ENCODE peak calls at places on chromosome 11, in nine cellular contexts. U, Q, I, X, M, S, L, A and P are unnamed samples. For H3K4me1, the result is how much of the 10 kb centered on the place peaks cover.

GRCh38 chr11:96199563-96200025 is 143.4 kb downstream of the MAML2 start:
- DNase-seq in L (no peak), S (no peak), X (no peak), Q (no peak), A (no peak), M (no peak), I (no peak), U (no peak), P (no peak)

GRCh38 chr11:77184136-77184860 is 56.3 kb downstream of the MYO7A start:
- DNase-seq in A (no peak), S (no peak), Q (peak), X (no peak), L (no peak), I (no peak), M (no peak), U (no peak), P (no peak)

GRCh38 chr11:15599376-15599775 is 484.7 kb downstream of the INSC start:
- DNase-seq in Q (no peak), I (no peak), S (no peak), U (no peak), X (no peak), L (no peak), M (no peak), A (no peak), P (no peak)

GRCh38 chr11:8252388-8252787 is 11.3 kb downstream of the LMO1 start:
- DNase-seq in M (peak), L (peak), U (no peak), Q (peak), X (no peak), S (no peak), I (no peak), A (peak), P (no peak)

GRCh38 chr11:73388241-73389133 is 12.3 kb downstream of the RELT start:
- DNase-seq in X (no peak), Q (peak), U (no peak), A (peak), M (no peak), L (peak), S (no peak), I (no peak), P (peak)

GRCh38 chr11:46234261-46234660 is 43.2 kb upstream of the CREB3L1 start:
- DNase-seq in S (no peak), Q (no peak), U (peak), I (peak), M (no peak), L (no peak), A (no peak), X (no peak), P (no peak)

GRCh38 chr11:68832476-68833176 is 9.1 kb downstream of the CPT1A start:
- DNase-seq in A (no peak), M (no peak), X (no peak), U (no peak), L (no peak), Q (no peak), I (no peak), S (peak), P (no peak)

GRCh38 chr11:119315139-119316016 is 1.6 kb downstream of the MCAM start:
- DNase-seq in A (no peak), U (no peak), X (no peak), Q (no peak), L (no peak), M (no peak), S (peak), I (peak), P (peak)

GRCh38 chr11:116193321-116194114 is 579.3 kb downstream of the BUD13 start:
- DNase-seq in L (no peak), I (no peak), X (peak), S (peak), M (peak), U (no peak), Q (peak), A (peak), P (peak)

GRCh38 chr11:74169736-74170458 is 905 bp downstream of the C2CD3 start:
- DNase-seq in L (no peak), M (no peak), X (no peak), S (no peak), I (no peak), U (no peak), A (no peak), Q (no peak), P (no peak)

GRCh38 chr11:65887723-65888162 is 528 bp downstream of the FIBP start:
- DNase-seq in X (no peak), M (no peak), U (no peak), S (no peak), A (no peak), L (no peak), I (no peak), Q (no peak), P (no peak)

GRCh38 chr11:128415539-128415938 is 171.8 kb downstream of the ETS1 start:
- DNase-seq in A (no peak), M (no peak), S (no peak), I (peak), X (no peak), U (no peak), L (no peak), Q (no peak), P (no peak)

GRCh38 chr11:112734207-112734606 is 227.0 kb upstream of the NCAM1 start:
- DNase-seq in Q (no peak), I (peak), U (no peak), L (no peak), X (no peak), M (no peak), A (no peak), S (peak), P (no peak)

GRCh38 chr11:27218498-27219038 is 144.4 kb downstream of the CCDC34 start:
- DNase-seq in U (no peak), A (no peak), L (no peak), M (no peak), Q (no peak), I (no peak), S (no peak), X (no peak), P (no peak)

GRCh38 chr11:106276859-106277436 is 199.5 kb downstream of the AASDHPPT start:
- DNase-seq in L (no peak), I (no peak), Q (no peak), U (no peak), A (no peak), M (no peak), X (no peak), S (no peak), P (no peak)

GRCh38 chr11:79100093-79100704 is 340.6 kb downstream of the TENM4 start:
- DNase-seq in U (no peak), S (peak), X (no peak), A (no peak), I (peak), Q (no peak), M (no peak), L (peak), P (peak)

DNA sequence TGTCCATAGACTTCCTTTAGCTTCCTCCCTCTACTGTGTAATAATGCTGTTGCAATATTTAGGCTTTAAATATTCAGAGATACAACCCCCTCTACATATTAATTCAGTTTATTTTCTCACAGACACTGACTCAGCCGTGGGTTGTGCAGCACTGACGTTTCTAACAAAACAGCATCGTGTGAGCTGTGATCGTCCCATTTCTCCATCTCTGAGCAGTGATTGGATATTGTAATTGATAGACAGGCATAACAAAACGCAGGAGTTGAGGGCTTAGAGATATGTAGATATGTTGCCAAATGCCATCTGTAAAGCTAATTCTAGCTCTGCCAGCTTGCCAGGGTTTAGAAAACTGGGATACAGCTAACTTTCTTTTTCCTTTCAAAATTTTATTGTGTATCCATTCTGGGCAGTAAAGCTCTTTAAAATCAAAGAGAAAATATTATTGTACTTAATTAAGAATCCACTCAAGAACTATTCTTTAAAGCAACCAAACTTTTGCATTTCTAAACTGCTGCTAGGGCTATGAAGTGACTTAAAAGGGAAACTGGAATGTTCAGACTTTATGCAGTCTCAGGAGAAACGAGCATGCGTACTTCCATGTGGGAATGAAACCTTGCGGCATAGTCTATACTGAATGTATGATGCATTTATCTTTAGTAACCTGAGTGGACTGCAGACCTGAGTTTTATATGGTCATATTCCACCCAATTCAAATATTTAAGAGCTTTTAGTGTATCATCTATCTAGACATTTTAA is 22.7 kb downstream of the BTBD10 start:
- DNase-seq in L (peak), S (peak), U (no peak), M (no peak), Q (no peak), A (no peak), X (peak), I (no peak), P (no peak)
- H3K4me3 ChIP-seq in L (peak), S (no peak), U (no peak), M (peak), Q (peak), A (peak), X (peak), I (no peak), P (peak)

GRCh38 chr11:59212222-59212621 is 505 bp downstream of the MPEG1 start:
- DNase-seq in L (no peak), U (no peak), A (no peak), I (no peak), S (no peak), M (no peak), X (no peak), Q (no peak), P (no peak)
- H3K27ac ChIP-seq in L (no peak), U (no peak), A (peak), I (no peak), S (peak), M (no peak), X (no peak), Q (no peak), P (no peak)

DNA sequence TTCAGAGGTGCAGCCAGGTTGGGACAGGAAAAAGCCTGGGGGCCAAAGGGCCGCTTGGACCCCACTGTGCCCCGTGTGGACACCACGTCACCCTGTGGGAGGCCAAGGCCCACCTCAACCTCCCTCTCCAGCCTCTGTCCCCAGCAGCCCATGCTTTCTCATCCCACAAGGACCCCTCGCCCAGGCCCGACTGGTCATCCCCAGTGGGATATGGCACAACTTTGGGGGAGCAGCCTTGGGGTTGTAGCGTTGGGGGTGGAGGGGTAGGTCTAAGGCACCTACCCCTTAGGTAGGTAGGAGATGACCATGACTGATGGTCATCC is 44.0 kb downstream of the IGF2 start:
- DNase-seq in A (no peak), L (no peak), S (no peak), M (no peak), Q (peak), U (no peak), I (no peak), X (no peak), P (no peak)
- H3K4me1 ChIP-seq in A (under half), L (under half), S (under half), M (under half), Q (under half), U (under half), I (half or more), X (under half), P (under half)

GRCh38 chr11:117201906-117202305 is 2.7 kb downstream of the TAGLN start:
- DNase-seq in S (no peak), U (no peak), M (no peak), I (no peak), A (no peak), X (no peak), Q (no peak), L (no peak), P (no peak)
- H3K4me3 ChIP-seq in S (no peak), U (peak), M (peak), I (no peak), A (peak), X (peak), Q (peak), L (peak), P (peak)

DNA sequence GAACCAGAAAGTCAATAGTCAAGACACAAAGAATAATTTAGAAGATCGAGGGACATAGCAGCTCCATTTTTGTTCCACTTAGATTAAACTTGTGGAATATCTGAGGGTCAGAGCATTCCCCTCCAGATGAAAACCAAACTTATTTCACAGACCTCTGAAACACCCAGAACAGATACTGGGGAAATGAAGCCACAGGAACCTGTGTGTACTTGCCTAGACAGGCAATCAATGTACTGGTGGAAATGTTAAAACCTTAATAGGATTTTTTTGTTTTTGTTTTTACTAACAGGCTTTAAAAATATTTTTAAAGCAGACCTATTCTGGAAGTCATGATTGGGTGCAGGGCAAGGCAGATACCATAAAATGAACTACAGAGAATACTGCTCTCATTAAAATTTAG is 4.1 kb upstream of the FAR1 start:
- DNase-seq in M (no peak), S (no peak), L (no peak), A (no peak), X (no peak), Q (no peak), U (no peak), I (no peak), P (no peak)
- H3K27ac ChIP-seq in M (no peak), S (no peak), L (no peak), A (no peak), X (no peak), Q (no peak), U (no peak), I (no peak), P (no peak)

DNA sequence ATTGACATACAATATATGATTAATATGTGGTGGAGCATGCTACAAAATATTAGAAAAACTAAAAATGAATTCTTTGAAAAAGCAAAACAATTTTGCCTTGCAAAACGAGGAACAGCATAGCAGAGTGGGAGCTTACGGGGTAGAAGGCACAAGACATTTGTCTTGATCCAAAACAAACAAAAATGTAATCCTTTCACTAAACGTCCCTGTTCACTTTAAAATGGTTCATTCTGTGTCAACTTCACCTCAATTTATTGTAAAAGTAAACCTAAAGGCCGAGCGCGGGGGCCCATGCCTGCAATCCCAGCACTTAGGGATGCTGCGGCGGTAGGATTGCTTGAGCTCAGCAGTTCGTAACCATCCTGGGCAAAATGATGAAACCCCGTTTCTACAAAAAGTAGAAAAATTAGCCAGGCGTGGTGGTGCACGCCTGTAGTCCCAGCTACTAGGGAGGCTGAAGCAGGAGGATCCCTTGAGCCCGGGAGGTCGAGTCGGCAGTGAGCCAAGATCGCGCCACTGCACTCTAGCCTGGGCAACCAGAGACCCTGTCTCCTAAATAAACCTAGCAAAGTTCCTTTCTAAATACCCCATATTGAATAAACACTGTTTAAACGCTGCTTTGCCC is 2.0 kb downstream of the PRDM10 start:
- DNase-seq in S (no peak), X (no peak), M (no peak), A (no peak), Q (no peak), L (no peak), U (no peak), I (no peak), P (no peak)
- H3K4me1 ChIP-seq in S (under half), X (under half), M (under half), A (under half), Q (under half), L (under half), U (under half), I (under half), P (under half)

GRCh38 chr11:86151188-86152005 is 82.5 kb upstream of the PICALM start:
- DNase-seq in X (peak), U (peak), A (no peak), Q (peak), L (peak), S (no peak), M (no peak), I (peak), P (peak)
- H3K4me3 ChIP-seq in X (no peak), U (no peak), A (no peak), Q (no peak), L (no peak), S (no peak), M (no peak), I (peak), P (no peak)

GRCh38 chr11:35141538-35141937 is 2.6 kb downstream of the CD44 start:
- DNase-seq in A (peak), X (no peak), S (peak), M (peak), I (no peak), U (peak), L (peak), Q (no peak), P (peak)
- H3K27ac ChIP-seq in A (peak), X (peak), S (peak), M (peak), I (no peak), U (peak), L (peak), Q (no peak), P (no peak)

DNA sequence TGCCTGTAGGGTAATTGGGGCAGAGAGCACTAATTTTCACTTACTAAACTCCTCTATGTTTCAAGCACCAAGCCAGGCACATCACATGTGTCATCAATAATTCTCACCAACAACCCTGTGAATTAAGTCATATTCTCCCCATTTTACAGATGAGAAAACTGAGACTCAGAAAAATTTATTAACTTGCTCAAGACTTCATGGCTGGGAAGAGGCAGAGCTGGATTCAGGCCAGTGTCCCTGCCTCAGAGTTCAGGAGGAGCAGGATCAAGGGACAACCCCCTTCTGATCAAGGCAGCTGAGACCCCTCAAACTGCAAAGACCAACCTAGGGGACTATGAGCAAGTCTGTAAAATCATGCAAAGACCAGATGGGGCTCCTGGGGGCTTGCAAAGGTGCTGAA is 2.1 kb downstream of the SMIM35 start:
- DNase-seq in Q (no peak), M (no peak), S (no peak), X (no peak), A (no peak), L (no peak), I (no peak), U (no peak), P (no peak)
- H3K4me1 ChIP-seq in Q (under half), M (under half), S (under half), X (under half), A (under half), L (under half), I (under half), U (under half), P (under half)